ENCODE peak calls at places on chromosome 1, in five cellular contexts. One of them, this sample, is unnamed.

GRCh38 chr1:94924967-94925366 is 1.9 kb downstream of the CNN3 start:
- DNase-seq in psoas muscle: no peak
- DNase-seq in CD8-positive, alpha-beta T cell: no peak
- DNase-seq in Calu3: no peak
- DNase-seq in type B pancreatic cell: no peak
- DNase-seq in this sample: no peak

GRCh38 chr1:62271932-62272728 is 47.1 kb downstream of the KANK4 start:
- DNase-seq in psoas muscle: no peak
- DNase-seq in CD8-positive, alpha-beta T cell: peak
- DNase-seq in Calu3: no peak
- DNase-seq in type B pancreatic cell: no peak
- DNase-seq in this sample: no peak

GRCh38 chr1:180911640-180912161 is 996 bp upstream of the KIAA1614 start:
- DNase-seq in psoas muscle: no peak
- DNase-seq in CD8-positive, alpha-beta T cell: no peak
- DNase-seq in Calu3: no peak
- DNase-seq in type B pancreatic cell: no peak
- DNase-seq in this sample: no peak

GRCh38 chr1:47617381-47618221 is 179.8 kb downstream of the FOXD2 start:
- DNase-seq in psoas muscle: no peak
- DNase-seq in CD8-positive, alpha-beta T cell: no peak
- DNase-seq in Calu3: no peak
- DNase-seq in type B pancreatic cell: peak
- DNase-seq in this sample: no peak

GRCh38 chr1:59116920-59117542 is 179.9 kb upstream of the FGGY start:
- DNase-seq in psoas muscle: no peak
- DNase-seq in CD8-positive, alpha-beta T cell: no peak
- DNase-seq in Calu3: no peak
- DNase-seq in type B pancreatic cell: no peak
- DNase-seq in this sample: no peak

GRCh38 chr1:93715529-93716126 is 34.0 kb upstream of the BCAR3 start:
- DNase-seq in psoas muscle: no peak
- DNase-seq in CD8-positive, alpha-beta T cell: no peak
- DNase-seq in Calu3: no peak
- DNase-seq in type B pancreatic cell: no peak
- DNase-seq in this sample: no peak

GRCh38 chr1:156664046-156664948 is 12.9 kb downstream of the NES start:
- DNase-seq in psoas muscle: no peak
- DNase-seq in CD8-positive, alpha-beta T cell: no peak
- DNase-seq in Calu3: no peak
- DNase-seq in type B pancreatic cell: no peak
- DNase-seq in this sample: no peak

GRCh38 chr1:220094016-220094911 is at the start of gene IARS2:
- DNase-seq in psoas muscle: peak
- DNase-seq in CD8-positive, alpha-beta T cell: peak
- DNase-seq in Calu3: peak
- DNase-seq in type B pancreatic cell: peak
- DNase-seq in this sample: peak

GRCh38 chr1:201184734-201185453 is 5.7 kb upstream of the IGFN1 start:
- DNase-seq in psoas muscle: peak
- DNase-seq in CD8-positive, alpha-beta T cell: no peak
- DNase-seq in Calu3: peak
- DNase-seq in type B pancreatic cell: no peak
- DNase-seq in this sample: no peak

GRCh38 chr1:159000070-159000409 is 9.7 kb upstream of the IFI16 start:
- DNase-seq in psoas muscle: no peak
- DNase-seq in CD8-positive, alpha-beta T cell: no peak
- DNase-seq in Calu3: no peak
- DNase-seq in type B pancreatic cell: no peak
- DNase-seq in this sample: no peak

GRCh38 chr1:234975941-234976871 is 152.4 kb downstream of the TOMM20 start:
- DNase-seq in psoas muscle: no peak
- DNase-seq in CD8-positive, alpha-beta T cell: no peak
- DNase-seq in Calu3: no peak
- DNase-seq in type B pancreatic cell: no peak
- DNase-seq in this sample: no peak

GRCh38 chr1:212450331-212450881 is 17.7 kb downstream of the NENF start:
- DNase-seq in psoas muscle: peak
- DNase-seq in CD8-positive, alpha-beta T cell: no peak
- DNase-seq in Calu3: no peak
- DNase-seq in type B pancreatic cell: no peak
- DNase-seq in this sample: no peak

GRCh38 chr1:165773324-165773965 is 4.8 kb upstream of the TMCO1 start:
- DNase-seq in psoas muscle: no peak
- DNase-seq in CD8-positive, alpha-beta T cell: no peak
- DNase-seq in Calu3: peak
- DNase-seq in type B pancreatic cell: no peak
- DNase-seq in this sample: no peak

GRCh38 chr1:205523891-205524793 is 19.7 kb downstream of the CDK18 start:
- DNase-seq in psoas muscle: peak
- DNase-seq in CD8-positive, alpha-beta T cell: peak
- DNase-seq in Calu3: peak
- DNase-seq in type B pancreatic cell: no peak
- DNase-seq in this sample: peak

GRCh38 chr1:48203287-48203900 is 19.1 kb upstream of the SLC5A9 start:
- DNase-seq in psoas muscle: no peak
- DNase-seq in CD8-positive, alpha-beta T cell: no peak
- DNase-seq in Calu3: peak
- DNase-seq in type B pancreatic cell: no peak
- DNase-seq in this sample: no peak

GRCh38 chr1:34682452-34683223 is 72.2 kb upstream of the GJB5 start:
- DNase-seq in psoas muscle: no peak
- DNase-seq in CD8-positive, alpha-beta T cell: no peak
- DNase-seq in Calu3: no peak
- DNase-seq in type B pancreatic cell: no peak
- DNase-seq in this sample: no peak

GRCh38 chr1:73781257-73781656 is 416.7 kb downstream of the LRRIQ3 start:
- DNase-seq in psoas muscle: no peak
- DNase-seq in CD8-positive, alpha-beta T cell: no peak
- DNase-seq in Calu3: no peak
- DNase-seq in type B pancreatic cell: no peak
- DNase-seq in this sample: no peak

GRCh38 chr1:43296207-43296606 is 4.6 kb upstream of the TIE1 start:
- DNase-seq in psoas muscle: no peak
- DNase-seq in CD8-positive, alpha-beta T cell: no peak
- DNase-seq in Calu3: no peak
- DNase-seq in type B pancreatic cell: no peak
- DNase-seq in this sample: no peak

GRCh38 chr1:19877821-19878636 is 4.2 kb upstream of the OTUD3 start:
- DNase-seq in psoas muscle: no peak
- DNase-seq in CD8-positive, alpha-beta T cell: no peak
- DNase-seq in Calu3: no peak
- DNase-seq in type B pancreatic cell: no peak
- DNase-seq in this sample: no peak

GRCh38 chr1:17922833-17923232 is 167.7 kb downstream of the ACTL8 start:
- DNase-seq in psoas muscle: no peak
- DNase-seq in CD8-positive, alpha-beta T cell: no peak
- DNase-seq in Calu3: peak
- DNase-seq in type B pancreatic cell: no peak
- DNase-seq in this sample: no peak

GRCh38 chr1:3543076-3544049 is 67.9 kb downstream of the MEGF6 start:
- DNase-seq in psoas muscle: no peak
- DNase-seq in CD8-positive, alpha-beta T cell: no peak
- DNase-seq in Calu3: no peak
- DNase-seq in type B pancreatic cell: no peak
- DNase-seq in this sample: no peak

GRCh38 chr1:192807221-192807967 is 1.4 kb upstream of the RGS2 start:
- DNase-seq in psoas muscle: no peak
- DNase-seq in CD8-positive, alpha-beta T cell: no peak
- DNase-seq in Calu3: no peak
- DNase-seq in type B pancreatic cell: no peak
- DNase-seq in this sample: no peak

GRCh38 chr1:199404191-199404590 is 623.3 kb upstream of the NR5A2 start:
- DNase-seq in psoas muscle: no peak
- DNase-seq in CD8-positive, alpha-beta T cell: no peak
- DNase-seq in Calu3: no peak
- DNase-seq in type B pancreatic cell: no peak
- DNase-seq in this sample: no peak

DNA sequence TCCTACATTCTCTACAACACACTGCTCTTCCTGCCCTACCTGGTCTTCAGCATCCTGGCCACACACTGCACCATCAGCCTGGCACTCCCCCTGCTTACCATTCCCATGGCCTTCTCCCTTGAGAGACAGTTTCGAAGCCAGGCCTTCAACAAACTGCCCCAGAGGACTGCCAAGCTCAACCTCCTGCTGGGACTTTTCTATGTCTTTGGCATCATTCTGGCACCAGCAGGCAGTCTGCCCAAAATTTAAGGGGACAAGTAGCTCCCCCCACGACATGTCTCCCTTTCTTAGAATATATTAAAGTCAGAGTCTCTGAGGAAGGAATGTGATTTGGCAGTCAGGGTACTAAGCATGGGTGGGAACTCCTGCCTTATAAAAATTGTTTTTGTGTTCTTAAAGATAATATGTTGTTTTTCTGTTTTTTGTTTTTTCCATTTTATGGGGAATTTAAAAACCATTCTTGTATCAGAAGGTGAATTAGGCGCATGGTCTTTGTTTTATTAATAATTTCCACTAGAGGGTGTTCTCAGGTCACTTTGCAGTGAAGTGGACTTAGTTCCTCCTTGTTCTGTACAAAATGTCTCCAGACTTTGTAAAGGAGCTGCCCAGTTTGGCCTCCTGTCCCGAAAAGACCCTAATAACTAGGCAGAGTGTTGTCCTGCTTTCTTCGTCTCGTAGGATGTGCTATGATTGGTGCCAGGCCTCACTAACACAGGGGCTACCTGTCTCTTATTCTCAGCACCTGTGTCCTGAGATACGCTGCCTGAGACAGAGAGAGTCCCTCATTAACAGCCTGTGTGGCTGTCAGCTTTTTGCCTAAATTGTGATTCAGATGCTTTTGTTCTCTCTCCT is 13.1 kb downstream of the UBIAD1 start:
- DNase-seq in psoas muscle: no peak
- DNase-seq in CD8-positive, alpha-beta T cell: no peak
- DNase-seq in Calu3: no peak
- DNase-seq in type B pancreatic cell: no peak
- DNase-seq in this sample: no peak
- TF ChIP-seq CTCF in psoas muscle: peak
- TF ChIP-seq CTCF in CD8-positive, alpha-beta T cell: no peak
- TF ChIP-seq CTCF in Calu3: no peak
- TF ChIP-seq CTCF in type B pancreatic cell: peak
- TF ChIP-seq CTCF in this sample: no peak

DNA sequence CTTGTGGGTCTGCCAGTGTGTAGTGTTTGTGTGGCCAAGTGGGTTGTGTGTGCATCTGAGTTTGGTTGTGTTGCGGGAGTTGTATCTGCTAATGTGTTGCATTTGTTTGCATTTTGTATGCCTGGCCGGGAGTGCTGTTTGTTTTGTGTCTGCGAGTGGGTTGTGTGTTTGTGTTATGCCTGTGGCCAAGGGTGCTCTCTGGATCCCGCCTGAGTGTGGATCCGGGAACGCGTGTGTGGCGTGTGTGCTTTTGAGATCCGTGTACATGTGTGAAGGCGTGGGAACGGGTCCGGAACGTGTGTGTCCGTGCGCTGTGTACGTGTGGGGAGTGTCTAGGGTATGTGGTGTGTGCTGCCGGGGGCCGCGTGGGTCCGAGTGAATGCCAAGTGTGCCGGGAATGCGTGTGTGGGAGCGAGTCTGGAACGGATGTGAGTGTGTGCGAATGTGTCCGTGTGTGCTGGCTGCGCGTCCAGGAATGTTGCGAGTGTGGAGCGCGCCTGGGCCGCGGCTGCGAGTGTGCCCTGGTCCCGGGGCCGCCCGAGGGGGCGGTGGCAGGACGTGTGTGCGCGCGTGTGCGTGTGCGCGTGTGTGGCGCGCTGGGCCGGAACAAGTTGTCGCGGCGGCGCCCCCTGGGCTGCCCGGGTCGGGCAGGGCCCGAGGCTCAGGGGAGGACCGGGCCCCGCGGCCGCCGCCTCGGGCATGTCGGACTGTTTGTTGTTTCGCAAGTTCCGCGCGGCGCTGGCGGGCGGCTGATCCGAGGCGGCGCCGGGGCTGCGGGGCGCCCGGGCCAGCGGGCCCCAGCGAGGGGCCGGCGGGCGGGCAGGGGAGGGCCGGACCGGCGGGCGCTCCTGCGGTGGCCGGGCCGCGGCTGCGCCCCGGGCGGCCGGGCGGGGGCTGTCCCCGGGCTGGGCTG is 927 bp downstream of the PTPRU start:
- DNase-seq in psoas muscle: peak
- DNase-seq in CD8-positive, alpha-beta T cell: no peak
- DNase-seq in Calu3: peak
- DNase-seq in type B pancreatic cell: peak
- DNase-seq in this sample: peak
- TF ChIP-seq CTCF in psoas muscle: no peak
- TF ChIP-seq CTCF in CD8-positive, alpha-beta T cell: no peak
- TF ChIP-seq CTCF in Calu3: no peak
- TF ChIP-seq CTCF in type B pancreatic cell: no peak
- TF ChIP-seq CTCF in this sample: no peak

GRCh38 chr1:206526064-206526911 is 19.0 kb downstream of the RASSF5 start:
- DNase-seq in psoas muscle: no peak
- DNase-seq in CD8-positive, alpha-beta T cell: no peak
- DNase-seq in Calu3: no peak
- DNase-seq in type B pancreatic cell: no peak
- DNase-seq in this sample: no peak

GRCh38 chr1:206529425-206529824 is 22.1 kb downstream of the RASSF5 start:
- DNase-seq in psoas muscle: no peak
- DNase-seq in CD8-positive, alpha-beta T cell: no peak
- DNase-seq in Calu3: no peak
- DNase-seq in type B pancreatic cell: no peak
- DNase-seq in this sample: no peak

GRCh38 chr1:206521694-206522402 is 14.5 kb downstream of the RASSF5 start:
- DNase-seq in psoas muscle: no peak
- DNase-seq in CD8-positive, alpha-beta T cell: no peak
- DNase-seq in Calu3: no peak
- DNase-seq in type B pancreatic cell: no peak
- DNase-seq in this sample: no peak

GRCh38 chr1:206521002-206521585 is 13.8 kb downstream of the RASSF5 start:
- DNase-seq in psoas muscle: no peak
- DNase-seq in CD8-positive, alpha-beta T cell: no peak
- DNase-seq in Calu3: peak
- DNase-seq in type B pancreatic cell: no peak
- DNase-seq in this sample: no peak

DNA sequence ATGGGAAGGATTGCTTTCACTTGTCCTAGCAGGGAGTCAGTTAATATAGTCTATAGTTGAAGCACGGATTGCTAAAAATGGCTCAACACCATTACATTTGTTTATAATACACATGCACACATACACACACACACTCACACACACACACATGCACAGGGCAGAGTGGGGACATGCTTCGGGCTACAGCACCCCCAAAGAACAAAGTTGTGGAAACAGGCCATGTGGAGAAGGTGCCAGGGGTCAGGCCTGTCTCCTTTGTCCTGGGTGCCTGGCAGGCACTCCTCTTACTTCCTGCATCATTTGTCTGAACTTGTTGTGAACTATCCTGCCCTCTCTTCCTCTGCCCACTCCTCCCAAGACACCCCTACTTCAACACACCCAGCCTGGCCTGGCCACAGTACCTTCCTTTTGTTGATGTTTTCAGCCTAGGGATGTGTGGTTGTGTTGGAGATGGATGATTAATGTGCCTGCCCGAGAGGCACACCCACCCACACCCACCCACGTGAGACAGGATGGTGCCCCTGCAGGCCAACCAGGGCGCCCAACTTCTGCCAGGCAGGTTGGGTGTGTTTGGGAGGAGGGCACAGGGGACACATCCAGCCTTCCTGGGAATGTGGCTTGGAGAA is 17.5 kb downstream of the RASSF5 start:
- DNase-seq in psoas muscle: no peak
- DNase-seq in CD8-positive, alpha-beta T cell: no peak
- DNase-seq in Calu3: no peak
- DNase-seq in type B pancreatic cell: no peak
- DNase-seq in this sample: no peak
- TF ChIP-seq CTCF in psoas muscle: no peak
- TF ChIP-seq CTCF in CD8-positive, alpha-beta T cell: no peak
- TF ChIP-seq CTCF in Calu3: no peak
- TF ChIP-seq CTCF in type B pancreatic cell: no peak
- TF ChIP-seq CTCF in this sample: no peak

GRCh38 chr1:37998913-37999433 is 6.3 kb downstream of the FHL3 start:
- DNase-seq in psoas muscle: peak
- DNase-seq in CD8-positive, alpha-beta T cell: no peak
- DNase-seq in Calu3: peak
- DNase-seq in type B pancreatic cell: no peak
- DNase-seq in this sample: no peak
- TF ChIP-seq CTCF in psoas muscle: no peak
- TF ChIP-seq CTCF in CD8-positive, alpha-beta T cell: no peak
- TF ChIP-seq CTCF in Calu3: no peak
- TF ChIP-seq CTCF in type B pancreatic cell: no peak
- TF ChIP-seq CTCF in this sample: no peak

This sample was measured in activated B cell treated with CpG ODN at 0.5 μM for 24 hours.